ENCODE peak calls at places on chromosome X, in six cellular contexts. J is OCI-LY7, N is mesothelial cell of epicardium, Q is kidney epithelial cell, E is pancreas, R is cardiac muscle cell. P is an unnamed sample.

GRCh38 chrX:110402091-110402854 is 43.6 kb downstream of the RTL9 start:
- DNase-seq in N (no peak), R (peak), Q (no peak), J (no peak), E (no peak), P (no peak)

GRCh38 chrX:108245462-108245861 is 153.9 kb downstream of the ATG4A start:
- DNase-seq in J (no peak), E (no peak), Q (no peak), R (no peak), N (no peak), P (no peak)

GRCh38 chrX:15882704-15883539 is 28.3 kb upstream of the AP1S2 start:
- DNase-seq in N (no peak), J (peak), E (no peak), R (peak), Q (no peak), P (no peak)

GRCh38 chrX:38285649-38286048 is 41.7 kb downstream of the RPGR start:
- DNase-seq in E (no peak), R (no peak), N (no peak), J (no peak), Q (no peak), P (no peak)

GRCh38 chrX:150219374-150220185 is 143.5 kb upstream of the MAMLD1 start:
- DNase-seq in Q (peak), R (no peak), J (no peak), N (no peak), E (no peak), P (no peak)

GRCh38 chrX:550514-550913 is 80.1 kb upstream of the SHOX start:
- DNase-seq in E (no peak), N (no peak), Q (no peak), R (no peak), J (no peak), P (no peak)

GRCh38 chrX:703466-704210 is 73.0 kb downstream of the SHOX start:
- DNase-seq in E (no peak), J (no peak), R (no peak), Q (no peak), N (no peak), P (no peak)

GRCh38 chrX:150085881-150086280 is 147.6 kb upstream of the EOLA2 start:
- DNase-seq in R (peak), N (no peak), E (no peak), J (no peak), Q (no peak), P (no peak)

GRCh38 chrX:9164535-9165425 is 130.9 kb upstream of the FAM9B start:
- DNase-seq in R (peak), J (no peak), N (no peak), E (no peak), Q (no peak), P (no peak)

GRCh38 chrX:151984328-151984727 is 9.9 kb upstream of the GABRE start:
- DNase-seq in N (no peak), J (no peak), Q (peak), E (no peak), R (peak), P (no peak)

GRCh38 chrX:16552546-16552945 is 97.4 kb upstream of the S100G start:
- DNase-seq in N (no peak), J (no peak), R (peak), E (no peak), Q (no peak), P (no peak)

GRCh38 chrX:154374361-154375155 is at the start of gene FLNA:
- DNase-seq in N (no peak), E (peak), Q (no peak), R (peak), J (no peak), P (no peak)

GRCh38 chrX:139890991-139891700 is 41.7 kb downstream of the ATP11C start:
- DNase-seq in R (peak), E (no peak), J (no peak), N (no peak), Q (peak), P (no peak)

GRCh38 chrX:3636803-3637202 is 76.6 kb downstream of the PRKX start:
- DNase-seq in E (no peak), Q (no peak), J (no peak), R (no peak), N (no peak), P (no peak)

GRCh38 chrX:16683007-16683664 is 29.3 kb downstream of the CTPS2 start:
- DNase-seq in E (no peak), J (no peak), R (no peak), N (no peak), Q (no peak), P (no peak)

DNA sequence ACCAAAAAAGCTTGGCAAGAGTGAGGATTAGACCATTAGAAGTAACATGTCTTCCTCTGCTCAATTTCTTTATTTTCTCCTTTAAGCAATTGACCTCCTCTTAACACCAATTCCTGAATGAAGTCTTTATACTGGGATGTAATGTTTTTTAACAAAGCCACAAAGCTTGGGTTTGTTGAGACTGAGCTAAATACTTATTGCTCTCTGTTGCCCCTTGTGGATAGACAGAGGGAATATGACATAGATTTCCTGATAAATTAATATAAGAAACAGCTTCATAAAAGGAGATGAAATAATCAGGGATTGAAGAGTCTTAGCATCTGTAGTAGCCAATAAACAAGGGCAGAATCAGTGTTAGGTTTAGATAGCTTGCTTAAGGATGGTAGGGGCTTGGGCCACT is 57.6 kb downstream of the CCDC160 start:
- DNase-seq in E (no peak), N (no peak), R (peak), Q (no peak), J (peak), P (no peak)
- TF ChIP-seq CTCF in E (no peak), N (peak), R (no peak), Q (peak), J (peak), P (peak)

DNA sequence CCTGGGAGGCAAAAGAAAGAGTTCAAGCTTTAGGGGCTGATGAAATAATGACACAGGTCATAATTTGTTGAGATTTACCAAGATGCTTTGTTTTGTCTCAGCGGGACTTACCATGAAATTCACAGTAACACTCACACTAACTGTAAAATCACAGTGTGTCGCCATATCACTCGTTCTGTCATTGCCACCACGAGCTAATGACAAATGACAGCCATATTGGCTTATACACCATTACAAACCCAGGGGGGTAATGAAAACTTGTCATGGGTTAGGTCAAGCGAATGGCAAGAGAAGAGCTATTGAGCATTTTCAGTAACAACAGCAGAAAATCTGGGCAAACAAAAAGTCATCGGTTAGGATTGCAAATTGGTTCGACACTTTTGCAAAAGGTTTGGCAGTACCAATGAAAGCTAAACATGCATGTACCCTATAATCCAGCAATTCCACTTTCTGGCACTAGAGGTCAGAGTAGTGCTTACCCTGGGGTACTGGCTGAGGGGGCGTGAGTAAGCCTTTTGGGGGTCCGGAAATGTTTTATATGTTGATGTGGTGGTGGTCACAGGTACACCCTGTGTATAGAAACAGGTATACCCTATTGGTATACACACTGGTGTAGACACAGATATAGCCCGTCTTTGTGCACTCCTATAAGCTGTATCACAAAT is 83.9 kb upstream of the RAI2 start:
- DNase-seq in R (no peak), Q (no peak), J (peak), N (no peak), E (no peak), P (no peak)
- TF ChIP-seq CTCF in R (peak), Q (peak), J (peak), N (peak), E (peak), P (peak)

DNA sequence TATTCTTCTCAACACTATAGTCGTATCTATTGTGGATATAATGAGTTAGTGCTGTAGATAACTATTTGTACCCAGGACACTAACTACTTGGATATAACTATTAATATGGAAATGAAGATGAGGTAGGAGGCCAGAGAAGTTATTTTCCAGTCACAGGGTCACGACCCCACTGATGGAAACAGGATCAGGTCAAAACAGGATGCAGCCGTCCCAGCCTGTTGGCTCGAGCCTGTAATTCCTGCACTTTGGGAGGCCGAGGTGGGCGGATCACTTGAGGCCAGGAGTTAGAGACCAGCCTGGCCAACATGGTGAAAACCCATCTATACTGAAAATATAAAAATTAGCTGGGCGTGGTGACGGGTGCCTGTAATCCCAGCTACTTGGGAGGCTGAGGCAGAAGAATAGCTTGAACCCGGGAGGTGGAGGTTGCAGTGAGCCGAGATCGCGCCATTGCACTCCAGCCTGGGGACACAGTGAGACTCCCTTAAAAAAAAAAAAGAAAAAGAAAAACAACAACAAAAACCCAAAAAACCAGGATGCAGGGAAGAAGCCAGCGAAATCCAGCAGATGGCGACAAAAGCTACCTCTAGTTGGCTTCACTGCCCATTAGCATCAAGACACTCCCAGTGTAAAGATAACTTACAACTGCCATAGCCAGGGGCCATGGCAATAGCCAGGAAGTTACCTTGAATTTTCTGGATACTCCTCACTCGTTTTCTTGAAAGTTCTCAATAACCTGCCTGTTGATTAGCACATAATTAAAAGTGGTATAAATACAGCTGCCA is 37.9 kb upstream of the NKAP start:
- DNase-seq in R (peak), N (no peak), Q (no peak), J (peak), E (no peak), P (no peak)
- TF ChIP-seq CTCF in R (peak), N (no peak), Q (peak), J (peak), E (peak), P (peak)

DNA sequence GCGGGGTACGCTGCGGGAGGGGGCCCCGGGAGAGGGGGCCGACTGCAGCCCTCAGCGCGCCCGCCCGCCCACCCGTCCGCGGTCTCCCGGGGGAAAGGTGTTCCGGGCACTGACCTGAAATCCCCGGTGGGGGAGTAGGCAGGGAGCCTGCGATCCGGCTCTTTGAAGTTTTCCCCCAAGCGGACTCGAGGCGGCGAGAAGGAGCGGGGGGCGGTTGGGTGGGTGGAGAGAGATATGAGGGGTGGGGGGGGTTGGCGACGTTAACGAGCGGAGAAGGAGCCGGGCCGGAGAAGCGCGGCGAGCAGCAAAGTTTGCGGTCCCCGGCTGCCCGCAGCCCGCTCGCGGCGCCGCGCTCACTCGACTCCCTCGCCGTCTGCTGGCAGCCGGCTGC is 662 bp downstream of the BCOR start:
- DNase-seq in J (no peak), E (peak), N (no peak), Q (no peak), R (peak), P (no peak)
- TF ChIP-seq CTCF in J (no peak), E (no peak), N (no peak), Q (no peak), R (no peak), P (no peak)

GRCh38 chrX:54825716-54826428 is 18.3 kb downstream of the MAGED2 start:
- DNase-seq in J (peak), E (no peak), N (no peak), Q (no peak), R (no peak), P (no peak)
- TF ChIP-seq CTCF in J (peak), E (no peak), N (no peak), Q (no peak), R (no peak), P (no peak)